ENCODE peak calls at places on chromosome 10, in eight cellular contexts. T is CD4-positive, CD25-positive, alpha-beta regulatory T cell; Z is aorta; B is right atrium auricular region; A is heart right ventricle; R is fibroblast of lung; E is ovary; M is HCT116. I is an unnamed sample. For H3K4me1, the result is how much of the 10 kb centered on the place peaks cover.

GRCh38 chr10:24668247-24668646 is 55.4 kb downstream of the ARHGAP21 start:
- DNase-seq in T (no peak), Z (no peak), B (no peak), A (no peak), R (no peak), E (no peak), M (no peak), I (no peak)

GRCh38 chr10:5195727-5196374 is 786 bp upstream of the AKR1C4 start:
- DNase-seq in T (no peak), Z (no peak), B (no peak), A (no peak), R (no peak), E (no peak), M (no peak), I (no peak)

GRCh38 chr10:32120147-32120546 is 63.9 kb upstream of the KIF5B start:
- DNase-seq in T (no peak), Z (no peak), B (no peak), A (no peak), R (no peak), E (no peak), M (no peak), I (no peak)

GRCh38 chr10:21292763-21293517 is 232.5 kb downstream of the SKIDA1 start:
- DNase-seq in T (no peak), Z (peak), B (peak), A (peak), R (peak), E (peak), M (peak), I (peak)

GRCh38 chr10:76492026-76492425 is 1060.6 kb downstream of the LRMDA start:
- DNase-seq in T (no peak), Z (no peak), B (no peak), A (no peak), R (peak), E (no peak), M (no peak), I (no peak)

GRCh38 chr10:76881477-76882220 is 756.0 kb downstream of the KCNMA1 start:
- DNase-seq in T (no peak), Z (no peak), B (no peak), A (no peak), R (peak), E (no peak), M (no peak), I (no peak)

GRCh38 chr10:104548090-104548489 is 93.0 kb upstream of the SORCS3 start:
- DNase-seq in T (no peak), Z (no peak), B (no peak), A (no peak), R (peak), E (no peak), M (no peak), I (no peak)

GRCh38 chr10:24344279-24344678 is 135.3 kb downstream of the KIAA1217 start:
- DNase-seq in T (no peak), Z (no peak), B (no peak), A (no peak), R (peak), E (no peak), M (no peak), I (peak)

GRCh38 chr10:6957851-6958250 is 377.8 kb upstream of the PRKCQ start:
- DNase-seq in T (no peak), Z (no peak), B (no peak), A (no peak), R (no peak), E (no peak), M (no peak), I (no peak)

GRCh38 chr10:71419750-71420149 is 23.0 kb downstream of the CDH23 start:
- DNase-seq in T (no peak), Z (no peak), B (no peak), A (no peak), R (no peak), E (no peak), M (no peak), I (peak)

GRCh38 chr10:30970760-30971460 is 60.8 kb downstream of the ZNF438 start:
- DNase-seq in T (no peak), Z (no peak), B (no peak), A (no peak), R (no peak), E (no peak), M (no peak), I (no peak)

GRCh38 chr10:87878664-87879459 is 15.4 kb downstream of the PTEN start:
- DNase-seq in T (no peak), Z (no peak), B (no peak), A (no peak), R (no peak), E (no peak), M (no peak), I (no peak)

GRCh38 chr10:128892005-128892404 is 575.0 kb upstream of the MGMT start:
- DNase-seq in T (no peak), Z (no peak), B (no peak), A (no peak), R (no peak), E (no peak), M (no peak), I (no peak)

GRCh38 chr10:48253970-48254657 is 20.4 kb downstream of the FRMPD2 start:
- DNase-seq in T (no peak), Z (no peak), B (peak), A (no peak), R (no peak), E (no peak), M (no peak), I (peak)

DNA sequence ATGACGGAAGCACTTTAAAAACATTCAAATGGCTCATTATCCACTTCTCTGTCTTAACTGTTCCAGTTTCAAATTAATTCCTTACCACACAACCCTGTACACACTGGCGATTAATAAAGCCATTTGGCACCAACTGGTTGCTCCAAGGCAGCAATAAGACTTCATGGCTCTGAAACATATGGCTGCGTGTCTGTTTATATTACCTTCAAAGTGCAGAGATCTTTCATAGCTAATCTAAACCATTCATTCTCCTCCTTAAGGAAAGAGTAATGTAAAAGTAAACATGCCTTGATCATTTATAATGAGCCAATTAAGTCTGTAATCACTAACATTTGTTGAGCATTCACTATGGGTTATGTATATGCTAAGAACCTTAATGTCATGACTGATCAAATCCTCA is 325.7 kb downstream of the PARD3 start:
- DNase-seq in T (no peak), Z (no peak), B (no peak), A (no peak), R (no peak), E (no peak), M (no peak), I (no peak)
- H3K4me1 ChIP-seq in T (under half), Z (under half), B (under half), A (under half), R (under half), E (under half), M (under half), I (under half)

GRCh38 chr10:11082551-11082950 is 64.9 kb downstream of the CELF2 start:
- DNase-seq in T (no peak), Z (no peak), B (no peak), A (no peak), R (peak), E (no peak), M (no peak), I (no peak)
- H3K4me1 ChIP-seq in T (under half), Z (under half), B (under half), A (half or more), R (under half), E (under half), M (under half), I (under half)

DNA sequence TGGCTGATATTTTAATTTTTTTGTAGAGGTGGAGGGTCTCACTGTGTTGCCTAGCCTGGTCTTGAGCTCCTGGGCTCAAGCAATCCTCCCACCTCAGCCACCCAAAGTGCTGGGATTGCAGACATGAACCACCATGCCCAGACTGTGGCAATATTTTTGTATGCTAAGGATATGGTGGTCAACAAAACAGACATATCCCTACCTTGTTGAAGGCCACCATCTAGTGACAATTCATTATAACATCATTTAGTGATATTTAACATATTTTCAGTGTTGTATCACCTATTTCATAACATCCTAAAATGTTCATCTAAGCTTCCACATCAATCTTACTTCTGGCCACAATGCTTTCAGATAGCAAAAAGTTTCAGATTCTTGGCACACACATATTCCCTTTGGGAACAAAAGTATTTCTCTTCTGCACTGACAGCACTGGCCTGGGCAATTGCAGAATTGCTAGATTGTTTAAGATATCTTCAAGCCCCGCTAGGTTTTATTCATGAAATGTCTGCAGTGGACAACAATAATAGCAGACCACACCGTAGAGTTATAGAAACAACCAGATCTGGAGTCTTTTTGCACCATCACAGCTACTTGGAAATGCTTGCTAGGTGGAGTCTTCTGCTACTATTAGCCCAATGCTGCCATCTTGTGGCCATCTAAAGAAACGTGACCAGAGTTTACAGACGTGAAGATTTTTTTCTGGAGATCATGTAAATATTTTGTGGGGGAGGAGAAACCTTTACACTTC is 58.4 kb downstream of the DNAJC12 start:
- DNase-seq in T (peak), Z (peak), B (peak), A (peak), R (peak), E (peak), M (peak), I (peak)
- H3K4me1 ChIP-seq in T (under half), Z (under half), B (under half), A (under half), R (under half), E (under half), M (under half), I (under half)

GRCh38 chr10:50624154-50624865 is 554 bp upstream of the SGMS1 start:
- DNase-seq in T (peak), Z (peak), B (peak), A (peak), R (peak), E (peak), M (peak), I (peak)

GRCh38 chr10:50624866-50625491 is 1.2 kb upstream of the SGMS1 start:
- DNase-seq in T (peak), Z (peak), B (peak), A (peak), R (peak), E (no peak), M (peak), I (peak)

GRCh38 chr10:50623299-50624153 is at the start of gene SGMS1:
- DNase-seq in T (peak), Z (peak), B (peak), A (peak), R (peak), E (peak), M (peak), I (peak)

GRCh38 chr10:50627443-50627842 is 3.7 kb upstream of the SGMS1 start:
- DNase-seq in T (no peak), Z (no peak), B (no peak), A (no peak), R (no peak), E (no peak), M (no peak), I (no peak)

DNA sequence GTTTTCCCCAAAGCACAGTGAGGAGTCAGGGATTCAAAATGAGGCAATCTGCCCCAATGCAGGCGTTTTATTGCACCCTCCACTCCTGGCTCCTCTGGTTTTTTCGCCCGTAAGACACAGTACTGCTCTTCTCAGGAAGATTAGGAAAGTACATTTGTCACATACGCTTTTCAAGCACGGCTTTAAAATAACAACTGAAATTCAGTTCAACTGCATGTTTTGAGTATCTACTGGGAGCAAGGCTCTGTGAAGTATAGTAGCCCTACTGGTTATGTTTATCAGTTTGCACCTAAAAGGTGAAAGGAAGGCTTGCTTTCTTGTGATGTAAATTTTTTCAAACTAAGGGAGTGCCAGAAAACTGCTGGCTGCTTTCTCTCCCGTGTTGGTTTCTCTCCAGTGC is 1.9 kb upstream of the SGMS1 start:
- DNase-seq in T (peak), Z (no peak), B (no peak), A (no peak), R (peak), E (no peak), M (no peak), I (no peak)
- H3K4me1 ChIP-seq in T (under half), Z (under half), B (under half), A (under half), R (under half), E (under half), M (under half), I (under half)